ENCODE peak calls at places on chromosomes 5 and 9, in six cellular contexts. L is lower lobe of right lung, X is A549, V is mammary epithelial cell, D is neuronal stem cell, J is mesenchymal stem cell. A is an unnamed sample.

GRCh38 chr5:23385036-23385435 is 122.4 kb upstream of the PRDM9 start:
- DNase-seq in D (no peak), L (no peak), V (peak), J (no peak), X (no peak), A (no peak)

GRCh38 chr5:100505984-100506670 is 29.0 kb upstream of the FAM174A start:
- DNase-seq in X (peak), V (peak), L (no peak), J (peak), D (no peak), A (peak)

GRCh38 chr5:59021286-59021673 is 438.4 kb downstream of the RAB3C start:
- DNase-seq in J (no peak), X (no peak), V (no peak), D (no peak), L (no peak), A (no peak)

GRCh38 chr9:121945849-121946248 is 147.3 kb downstream of the TTLL11 start:
- DNase-seq in L (no peak), V (peak), J (no peak), X (no peak), D (no peak), A (peak)

GRCh38 chr9:82894961-82895902 is 167.7 kb downstream of the RASEF start:
- DNase-seq in L (no peak), J (no peak), D (no peak), X (no peak), V (no peak), A (no peak)

GRCh38 chr5:57002959-57003485 is 51.1 kb upstream of the MIER3 start:
- DNase-seq in L (no peak), X (peak), V (no peak), J (no peak), D (no peak), A (no peak)

GRCh38 chr9:6218099-6218502 is 2.5 kb downstream of the IL33 start:
- DNase-seq in J (peak), L (no peak), X (no peak), V (peak), D (no peak), A (no peak)

GRCh38 chr5:180486636-180487149 is 7.5 kb upstream of the CNOT6 start:
- DNase-seq in D (no peak), X (no peak), L (no peak), V (peak), J (no peak), A (no peak)

GRCh38 chr9:93064392-93065124 is 6.1 kb downstream of the SUSD3 start:
- DNase-seq in V (peak), D (no peak), J (no peak), X (no peak), L (peak), A (no peak)

GRCh38 chr5:159915913-159916840 is at the start of gene ADRA1B:
- DNase-seq in X (peak), V (peak), J (peak), D (peak), L (peak), A (peak)

GRCh38 chr5:110002652-110003051 is 312.9 kb downstream of the MAN2A1 start:
- DNase-seq in X (no peak), J (no peak), D (no peak), V (no peak), L (no peak), A (no peak)

GRCh38 chr9:122579874-122580273 is 3.3 kb downstream of the OR1L8 start:
- DNase-seq in X (peak), J (no peak), L (no peak), D (no peak), V (no peak), A (no peak)

GRCh38 chr5:68181039-68181599 is 34.4 kb upstream of the PIK3R1 start:
- DNase-seq in X (no peak), J (no peak), L (no peak), D (no peak), V (no peak), A (no peak)

GRCh38 chr5:83551826-83552225 is 80.3 kb downstream of the VCAN start:
- DNase-seq in X (no peak), J (peak), L (no peak), D (no peak), V (peak), A (no peak)

GRCh38 chr5:112436139-112436538 is 17.1 kb upstream of the EPB41L4A start:
- DNase-seq in D (no peak), X (no peak), V (no peak), L (no peak), J (no peak), A (no peak)

GRCh38 chr5:161230222-161230621 is 316.3 kb downstream of the GABRB2 start:
- DNase-seq in X (no peak), J (no peak), L (no peak), D (no peak), V (peak), A (no peak)

GRCh38 chr5:71767661-71768060 is 48.6 kb downstream of the CARTPT start:
- DNase-seq in D (no peak), X (no peak), V (no peak), J (no peak), L (no peak), A (no peak)

GRCh38 chr5:52787600-52788504 is at the start of the genes ITGA1 and PELO:
- DNase-seq in J (peak), D (peak), V (peak), L (peak), X (peak), A (peak)

GRCh38 chr5:178209334-178210072 is 5.2 kb downstream of the HNRNPAB start:
- DNase-seq in X (no peak), D (no peak), J (no peak), L (no peak), V (no peak), A (no peak)

GRCh38 chr5:126139773-126140172 is 283.4 kb upstream of the GRAMD2B start:
- DNase-seq in D (no peak), J (peak), V (no peak), L (no peak), X (no peak), A (peak)

GRCh38 chr9:27784999-27785713 is 211.9 kb upstream of the C9orf72 start:
- DNase-seq in J (peak), X (no peak), V (peak), L (no peak), D (no peak), A (peak)

GRCh38 chr5:39080597-39081204 is 6.5 kb upstream of the RICTOR start:
- DNase-seq in X (peak), J (peak), V (peak), L (no peak), D (peak), A (peak)

GRCh38 chr5:74314906-74315305 is 325.6 kb downstream of the ENC1 start:
- DNase-seq in V (peak), X (no peak), L (no peak), D (no peak), J (no peak), A (no peak)

GRCh38 chr9:136244116-136244775 is 1.4 kb downstream of the QSOX2 start:
- DNase-seq in V (no peak), X (no peak), D (no peak), L (no peak), J (no peak), A (no peak)

GRCh38 chr5:156094001-156094400 is 233.0 kb upstream of the SGCD start:
- DNase-seq in V (no peak), D (peak), X (peak), L (no peak), J (peak), A (no peak)

GRCh38 chr5:130651440-130651839 is 513.6 kb downstream of the HINT1 start:
- DNase-seq in L (no peak), D (no peak), X (no peak), J (no peak), V (no peak), A (no peak)

GRCh38 chr5:10331341-10331796 is 22.1 kb upstream of the MARCHF6 start:
- DNase-seq in J (no peak), V (no peak), X (peak), L (peak), D (no peak), A (peak)

GRCh38 chr5:10335711-10336470 is 17.6 kb upstream of the MARCHF6 start:
- DNase-seq in D (no peak), X (no peak), V (no peak), J (peak), L (no peak), A (no peak)

GRCh38 chr5:10332301-10332700 is 21.2 kb upstream of the MARCHF6 start:
- DNase-seq in D (no peak), V (no peak), J (no peak), L (no peak), X (no peak), A (no peak)

GRCh38 chr5:10334830-10335229 is 18.7 kb upstream of the MARCHF6 start:
- DNase-seq in L (no peak), D (no peak), V (no peak), X (no peak), J (no peak), A (no peak)

DNA sequence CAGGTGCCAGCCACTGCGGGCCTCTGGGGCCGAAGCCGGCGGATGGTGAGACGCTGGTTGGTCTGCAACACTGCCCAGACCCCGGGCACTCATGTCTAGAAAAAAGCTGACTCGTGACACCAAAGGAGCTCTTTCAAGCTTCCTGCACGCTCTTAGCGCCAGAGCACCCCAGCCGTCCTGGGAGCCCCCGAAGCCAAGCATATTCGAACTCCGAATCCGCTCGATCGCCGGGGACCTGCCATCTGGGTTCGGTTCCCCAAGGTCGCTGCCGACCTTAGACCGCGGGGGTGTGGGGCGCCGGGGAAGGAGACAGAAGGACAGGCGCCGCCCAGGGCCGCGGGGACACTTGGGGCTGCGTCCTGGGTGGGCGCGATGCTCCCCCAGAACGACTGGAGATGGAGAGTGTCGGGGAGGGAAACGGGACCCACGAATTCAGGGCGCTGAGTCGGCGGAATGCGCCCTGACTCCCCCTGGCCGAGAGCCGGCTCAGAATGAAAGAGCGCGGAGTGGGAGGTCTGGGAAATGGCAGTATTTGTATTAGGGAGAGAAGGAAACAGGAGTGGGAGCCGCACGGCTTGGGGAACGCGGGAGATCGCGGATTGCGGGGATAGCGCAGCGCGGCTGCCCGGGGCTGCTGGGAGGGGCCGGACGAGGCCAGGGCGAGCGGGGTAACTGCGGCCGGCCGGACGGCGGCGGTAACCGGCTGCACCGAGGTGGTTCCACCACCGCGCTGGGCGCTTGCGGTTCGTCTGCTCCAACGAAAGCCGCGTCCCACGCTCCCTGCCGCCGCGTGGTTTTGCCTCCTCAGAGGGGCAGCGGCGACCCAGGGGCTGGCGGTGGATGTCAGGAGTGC is 20.1 kb upstream of the MARCHF6 start:
- DNase-seq in D (no peak), L (peak), X (peak), V (no peak), J (peak), A (no peak)
- H3K27ac ChIP-seq in D (no peak), L (no peak), X (peak), V (no peak), J (no peak), A (no peak)

GRCh38 chr9:110047232-110047954 is 160.6 kb downstream of the C9orf152 start:
- DNase-seq in X (no peak), V (no peak), D (no peak), L (no peak), J (no peak), A (no peak)
- H3K4me3 ChIP-seq in X (no peak), V (peak), D (peak), L (peak), J (peak), A (peak)

GRCh38 chr9:79769476-79770275 is 197.9 kb downstream of the TLE4 start:
- DNase-seq in L (no peak), J (no peak), V (no peak), D (no peak), X (no peak), A (no peak)
- H3K27ac ChIP-seq in L (no peak), J (no peak), V (no peak), D (no peak), X (no peak), A (no peak)

GRCh38 chr5:154773314-154773713 is 18.1 kb downstream of the LARP1 start:
- DNase-seq in D (no peak), L (no peak), J (no peak), X (no peak), V (no peak), A (no peak)

GRCh38 chr5:154770111-154770510 is 14.9 kb downstream of the LARP1 start:
- DNase-seq in L (no peak), D (no peak), X (no peak), J (no peak), V (no peak), A (no peak)

GRCh38 chr5:154767537-154767936 is 12.4 kb downstream of the LARP1 start:
- DNase-seq in V (no peak), L (no peak), D (no peak), J (no peak), X (no peak), A (no peak)

GRCh38 chr5:154768207-154768606 is 13.0 kb downstream of the LARP1 start:
- DNase-seq in V (no peak), X (no peak), J (no peak), L (no peak), D (no peak), A (no peak)

DNA sequence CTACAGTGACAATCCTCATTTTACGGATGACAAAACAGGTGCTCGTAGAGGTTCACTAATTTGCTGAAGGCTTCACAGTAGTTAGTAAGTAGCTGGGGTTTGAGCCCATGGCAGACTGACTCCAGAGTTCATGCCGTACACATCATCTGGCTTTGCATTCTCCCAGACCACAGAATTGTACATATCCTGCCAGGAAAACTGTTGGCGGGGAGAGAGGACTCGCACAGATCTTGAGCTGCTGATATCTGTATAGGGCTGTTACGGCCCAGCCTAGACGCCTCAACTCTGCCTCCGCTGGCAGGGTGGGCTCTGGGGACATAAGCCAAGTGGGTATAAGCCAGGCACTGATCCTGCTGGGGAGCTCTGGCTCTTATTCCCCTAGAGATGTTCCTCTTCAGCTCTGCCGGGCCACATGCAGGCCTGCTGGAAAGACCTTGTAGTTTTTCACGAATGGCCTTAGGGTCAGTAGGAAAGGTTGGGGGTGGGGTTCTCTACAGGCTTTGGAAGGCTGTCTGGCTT is 16.3 kb downstream of the LARP1 start:
- DNase-seq in X (no peak), D (peak), V (peak), J (peak), L (no peak), A (peak)
- H3K4me3 ChIP-seq in X (no peak), D (no peak), V (no peak), J (peak), L (no peak), A (no peak)

GRCh38 chr5:150001660-150002493 is 1.3 kb downstream of the HMGXB3 start:
- DNase-seq in X (peak), V (peak), D (peak), L (no peak), J (peak), A (peak)
- H3K27ac ChIP-seq in X (peak), V (peak), D (no peak), L (peak), J (peak), A (peak)

A was measured in brain microvascular endothelial cell.